ENCODE peak calls at places on chromosomes 3 and 15, in eight cellular contexts. F is RWPE2, E is GM23248, J is mammary epithelial cell, V is epithelial cell of proximal tubule, P is astrocyte of the cerebellum, B is upper lobe of right lung, H is GM12878. D is an unnamed sample.
A peak's percentile ranks its signal among the peaks of the same experiment; 100 is the strongest.

GRCh38 chr15:36860792-36861191 is 239.6 kb downstream of the MEIS2 start:
- DNase-seq in J (no peak), E (no peak), H (no peak), P (no peak), B (no peak), V (no peak), F (no peak), D (no peak)

GRCh38 chr3:65717676-65718346 is 320.9 kb downstream of the MAGI1 start:
- DNase-seq in J (no peak), V (no peak), E (no peak), F (no peak), P (no peak), B (no peak), H (no peak), D (no peak)

GRCh38 chr15:49815937-49816336 is 195.1 kb downstream of the DTWD1 start:
- DNase-seq in E (peak; percentile 93), F (no peak), V (no peak), P (peak; percentile 93), B (no peak), H (peak; percentile 1), J (peak; percentile 19), D (no peak)

GRCh38 chr15:48693474-48693873 is 48.0 kb upstream of the FBN1 start:
- DNase-seq in B (no peak), P (no peak), J (no peak), H (no peak), E (peak; percentile 85), V (no peak), F (no peak), D (no peak)

GRCh38 chr15:77944002-77944867 is 133.3 kb downstream of the TBC1D2B start:
- DNase-seq in P (peak; percentile 18), F (no peak), B (peak; percentile 90), H (no peak), E (peak; percentile 93), V (peak; percentile 35), J (peak; percentile 52), D (peak; percentile 78)

GRCh38 chr3:64266065-64266874 is 41.0 kb upstream of the PRICKLE2 start:
- DNase-seq in B (no peak), F (no peak), P (peak; percentile 82), H (no peak), E (peak; percentile 92), J (peak; percentile 89), V (peak; percentile 74), D (no peak)

GRCh38 chr3:49803464-49804140 is 541 bp downstream of the INKA1 start:
- DNase-seq in J (peak; percentile 90), F (peak; percentile 87), P (no peak), H (no peak), V (no peak), E (peak; percentile 60), B (no peak), D (no peak)

GRCh38 chr3:185549111-185549510 is 3.3 kb downstream of the LIPH start:
- DNase-seq in H (no peak), B (no peak), J (peak; percentile 96), E (peak; percentile 99), V (peak; percentile 83), F (peak; percentile 73), P (peak; percentile 99), D (peak; percentile 74)

GRCh38 chr3:188947401-188947982 is 224.3 kb upstream of the TPRG1 start:
- DNase-seq in B (peak; percentile 93), F (peak; percentile 93), H (no peak), P (peak; percentile 69), V (no peak), E (peak; percentile 89), J (peak; percentile 85), D (no peak)

GRCh38 chr3:141279074-141279945 is 47.7 kb downstream of the PXYLP1 start:
- DNase-seq in B (no peak), F (no peak), H (no peak), J (peak; percentile 37), V (no peak), P (no peak), E (peak; percentile 40), D (no peak)

GRCh38 chr3:149291178-149291577 is 42.3 kb downstream of the TM4SF18 start:
- DNase-seq in E (no peak), P (no peak), B (no peak), J (no peak), H (no peak), F (no peak), V (no peak), D (no peak)

GRCh38 chr3:65484964-65485363 is 553.8 kb downstream of the MAGI1 start:
- DNase-seq in B (no peak), V (peak; percentile 35), H (no peak), E (peak; percentile 10), J (peak; percentile 54), P (no peak), F (no peak), D (no peak)

DNA sequence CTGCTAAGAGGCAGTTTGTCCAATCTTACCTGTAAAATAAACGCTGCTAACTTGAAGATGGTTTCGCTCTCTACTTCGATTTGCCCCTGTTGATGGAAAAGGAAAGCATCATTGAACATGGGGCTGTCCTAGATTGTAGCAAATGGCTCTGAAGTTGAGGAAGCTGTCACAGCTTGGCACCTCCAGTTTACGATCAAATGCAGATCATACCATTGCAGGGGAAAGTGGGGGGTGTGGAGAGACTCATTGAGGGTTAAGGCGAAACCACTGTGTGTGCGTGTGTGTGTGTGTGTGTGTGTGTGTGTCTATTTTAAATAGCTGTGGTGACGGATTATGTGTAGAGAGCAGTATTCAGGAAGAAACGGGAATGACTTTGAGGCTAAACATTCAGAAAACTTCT is 127.6 kb upstream of the LMOD3 start:
- DNase-seq in V (peak; percentile 93), H (no peak), E (peak; percentile 23), B (no peak), J (no peak), P (peak; percentile 41), F (no peak), D (no peak)
- H3K4me3 ChIP-seq in V (peak overlapping the region; percentile 66), H (no peak overlapping the region), E (no peak overlapping the region), B (peak overlapping the region; percentile 15), J (no peak overlapping the region), P (peak overlapping the region; percentile 23), F (no peak overlapping the region), D (no peak overlapping the region)

GRCh38 chr3:13367728-13368127 is 52.4 kb downstream of the NUP210 start:
- DNase-seq in P (no peak), H (no peak), V (no peak), B (no peak), J (no peak), E (no peak), F (no peak), D (no peak)

GRCh38 chr3:13365390-13366379 is 54.4 kb downstream of the NUP210 start:
- DNase-seq in B (no peak), J (no peak), E (no peak), H (no peak), P (no peak), V (no peak), F (no peak), D (no peak)

GRCh38 chr3:13368834-13369233 is 51.3 kb downstream of the NUP210 start:
- DNase-seq in P (no peak), F (no peak), B (no peak), E (no peak), J (no peak), H (no peak), V (no peak), D (no peak)

GRCh38 chr3:13362551-13362950 is 57.6 kb downstream of the NUP210 start:
- DNase-seq in B (no peak), F (no peak), V (no peak), E (no peak), P (no peak), J (no peak), H (no peak), D (no peak)

GRCh38 chr3:13364602-13365271 is 55.4 kb downstream of the NUP210 start:
- DNase-seq in J (no peak), E (no peak), P (no peak), F (no peak), H (no peak), V (no peak), B (no peak), D (no peak)
- H3K4me3 ChIP-seq in J (no peak overlapping the region), E (no peak overlapping the region), P (no peak overlapping the region), F (no peak overlapping the region), H (no peak overlapping the region), V (no peak overlapping the region), B (no peak overlapping the region), D (no peak overlapping the region)

DNA sequence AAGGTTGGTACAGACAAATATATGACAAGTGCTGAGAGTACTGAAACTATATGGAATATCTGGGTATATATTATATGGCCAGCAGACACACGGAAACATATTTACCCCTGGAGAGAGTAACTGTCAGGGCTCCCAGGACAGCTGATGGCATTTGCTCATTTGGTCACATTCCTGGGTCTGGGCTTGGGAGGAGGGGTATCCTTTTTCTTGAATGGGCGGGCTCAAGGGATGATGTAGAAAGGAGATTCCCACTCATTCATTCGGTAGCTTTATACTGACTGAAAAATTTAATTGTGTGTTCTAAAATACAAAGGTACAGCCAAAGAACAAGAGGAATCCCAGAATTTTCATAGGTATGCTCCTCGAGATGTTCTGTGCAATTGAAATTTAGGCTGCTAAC is 131.0 kb downstream of the KCNAB1 start:
- DNase-seq in P (no peak), E (no peak), F (no peak), B (no peak), J (no peak), V (no peak), H (no peak), D (no peak)
- H3K4me3 ChIP-seq in P (no peak overlapping the region), E (no peak overlapping the region), F (no peak overlapping the region), B (no peak overlapping the region), J (no peak overlapping the region), V (no peak overlapping the region), H (no peak overlapping the region), D (no peak overlapping the region)

GRCh38 chr3:196969660-196970546 is 1.3 kb upstream of the PIGZ start:
- DNase-seq in F (no peak), H (no peak), J (peak; percentile 33), E (peak; percentile 79), P (no peak), B (peak; percentile 88), V (no peak), D (no peak)

GRCh38 chr3:196967412-196968232 is 1.0 kb downstream of the PIGZ start:
- DNase-seq in F (no peak), J (no peak), B (no peak), E (no peak), H (no peak), P (no peak), V (no peak), D (no peak)

GRCh38 chr3:196966526-196967401 is 1.9 kb downstream of the PIGZ start:
- DNase-seq in V (no peak), E (no peak), J (no peak), B (no peak), P (no peak), H (no peak), F (no peak), D (no peak)

GRCh38 chr3:196969001-196969659 is 497 bp upstream of the PIGZ start:
- DNase-seq in E (peak; percentile 59), P (no peak), J (peak; percentile 34), F (no peak), V (no peak), B (peak; percentile 79), H (no peak), D (no peak)

DNA sequence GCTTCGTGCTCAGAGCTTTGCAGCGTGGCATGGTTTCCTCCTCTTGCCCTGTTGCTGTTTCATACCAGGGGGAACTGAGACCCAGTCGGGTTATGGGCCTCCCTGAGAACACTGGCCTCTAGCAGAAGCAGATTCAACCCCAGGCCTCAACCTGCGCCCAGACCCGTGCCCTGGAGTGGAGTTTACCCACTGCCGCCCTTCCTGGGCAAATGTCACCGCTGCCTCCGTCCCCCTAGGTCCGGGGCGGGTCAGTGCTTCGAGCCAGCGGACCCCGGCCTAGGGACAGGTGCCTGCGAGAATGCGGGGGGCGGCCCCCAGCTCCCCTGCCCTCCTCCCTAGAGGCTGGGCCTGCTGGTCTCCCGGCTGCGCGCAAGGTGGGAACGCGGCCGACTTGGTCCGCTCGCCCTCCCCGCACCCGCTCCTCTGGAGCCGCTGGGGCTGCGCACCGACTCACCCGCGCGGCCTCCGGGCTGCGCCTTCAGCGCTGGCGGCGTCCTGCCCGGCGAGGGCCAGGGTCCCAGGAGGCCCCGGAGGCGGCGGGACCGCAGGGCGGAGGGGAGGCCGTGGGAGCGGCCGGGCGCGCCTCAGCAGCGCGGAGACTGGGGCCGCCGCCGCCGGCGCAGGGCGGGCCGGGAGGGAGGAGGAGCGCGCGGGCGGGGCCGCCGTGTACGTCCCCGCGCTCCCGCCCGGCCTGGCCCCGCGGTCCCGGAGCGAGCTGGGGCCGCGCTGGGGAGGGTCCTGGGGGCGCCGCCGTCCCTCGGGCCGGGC is at the start of gene PIGZ:
- DNase-seq in V (no peak), E (peak; percentile 76), H (no peak), B (peak; percentile 78), P (no peak), J (peak; percentile 30), F (no peak), D (no peak)
- H3K4me3 ChIP-seq in V (peak within 1 kb of the TSS; percentile 71), E (peak within 1 kb of the TSS; percentile 90), H (peak within 1 kb of the TSS; percentile 90), B (peak within 1 kb of the TSS; percentile 92), P (peak within 1 kb of the TSS; percentile 56), J (peak within 1 kb of the TSS; percentile 70), F (peak within 1 kb of the TSS; percentile 92), D (peak within 1 kb of the TSS; percentile 97)

D was measured in thoracic aorta.